ENCODE peak calls at places on chromosomes 2 and 18, in nine cellular contexts. N is amygdala; L is aorta; D is RPMI7951; E is body of pancreas; W is activated naive CD4-positive, alpha-beta T cell treated with anti-CD3 and anti-CD28 coated beads for 36 hours; S is occipital lobe; O is NCI-H1092 treated with DMSO at 0.1 percent for 48 hours; I is AML-193. F is an unnamed sample.

GRCh38 chr2:7819860-7820259 is 862.0 kb upstream of the ID2 start:
- DNase-seq in O (no peak), D (no peak), N (no peak), S (no peak), L (no peak), W (no peak), I (no peak), E (no peak), F (no peak)

GRCh38 chr2:23590227-23590869 is 205.4 kb downstream of the KLHL29 start:
- DNase-seq in D (no peak), S (no peak), N (no peak), O (no peak), E (no peak), L (no peak), I (no peak), W (no peak), F (no peak)

GRCh38 chr18:13438507-13439056 is 220.0 kb downstream of the LDLRAD4 start:
- DNase-seq in E (no peak), N (no peak), D (no peak), L (no peak), I (no peak), W (no peak), S (no peak), O (no peak), F (no peak)

GRCh38 chr2:27211241-27211942 is 449 bp upstream of the ATRAID start:
- DNase-seq in E (no peak), L (no peak), W (peak), S (no peak), O (peak), I (no peak), D (no peak), N (no peak), F (no peak)

GRCh38 chr2:149431337-149431736 is 101.0 kb downstream of the LYPD6 start:
- DNase-seq in N (no peak), D (no peak), O (no peak), I (no peak), S (no peak), E (no peak), W (no peak), L (no peak), F (no peak)

GRCh38 chr18:24344509-24344908 is 53.1 kb downstream of the OSBPL1A start:
- DNase-seq in E (no peak), S (no peak), L (no peak), D (no peak), N (no peak), O (no peak), W (no peak), I (no peak), F (no peak)

GRCh38 chr18:80191264-80191663 is 56.0 kb downstream of the PARD6G start:
- DNase-seq in L (no peak), W (no peak), I (no peak), O (no peak), D (no peak), E (no peak), S (no peak), N (no peak), F (no peak)

GRCh38 chr2:170170281-170171035 is 7.5 kb upstream of the MYO3B start:
- DNase-seq in L (no peak), O (no peak), I (no peak), S (no peak), D (no peak), W (no peak), E (peak), N (no peak), F (no peak)

GRCh38 chr2:23213196-23213595 is 171.8 kb upstream of the KLHL29 start:
- DNase-seq in S (no peak), O (no peak), W (no peak), I (no peak), E (no peak), N (no peak), D (no peak), L (no peak), F (no peak)

GRCh38 chr18:59340817-59341216 is 18.2 kb downstream of the LMAN1 start:
- DNase-seq in E (no peak), D (no peak), S (no peak), N (no peak), W (no peak), I (no peak), L (no peak), O (no peak), F (no peak)

GRCh38 chr2:23566236-23567142 is 181.5 kb downstream of the KLHL29 start:
- DNase-seq in S (no peak), N (no peak), E (no peak), O (no peak), D (peak), L (no peak), W (peak), I (no peak), F (no peak)

GRCh38 chr2:240254337-240255164 is 114.1 kb upstream of the OTOS start:
- DNase-seq in W (no peak), S (no peak), L (no peak), D (no peak), I (no peak), N (no peak), O (no peak), E (no peak), F (no peak)

GRCh38 chr2:200747668-200748618 is 63.8 kb upstream of the BZW1 start:
- DNase-seq in L (no peak), E (no peak), N (no peak), O (no peak), W (no peak), S (no peak), I (no peak), D (no peak), F (no peak)

GRCh38 chr18:73235491-73235890 is 367.7 kb upstream of the NETO1 start:
- DNase-seq in O (no peak), S (no peak), I (no peak), N (no peak), W (no peak), L (no peak), E (no peak), D (peak), F (no peak)

GRCh38 chr2:25349397-25349796 is 7.7 kb upstream of the DNMT3A start:
- DNase-seq in L (peak), I (no peak), O (no peak), N (no peak), E (no peak), D (peak), W (no peak), S (no peak), F (no peak)

GRCh38 chr2:241870611-241871537 is 1.3 kb downstream of the RTP5 start:
- DNase-seq in L (no peak), E (no peak), N (peak), D (no peak), I (no peak), W (no peak), O (no peak), S (no peak), F (no peak)